ENCODE peak calls at places on chromosomes 13 and 19, in six cellular contexts. N, Q, B, J, U and R are unnamed samples.

GRCh38 chr13:43107780-43108179 is 84.4 kb downstream of the DNAJC15 start:
- DNase-seq in N (no peak), Q (no peak), B (no peak), J (no peak), U (no peak), R (peak; percentile 54)

GRCh38 chr13:112779856-112780604 is 90.2 kb downstream of the ATP11A start:
- DNase-seq in N (no peak), Q (no peak), B (no peak), J (no peak), U (no peak), R (peak; percentile 52)

GRCh38 chr13:51906581-51906980 is 44.8 kb downstream of the CCDC70 start:
- DNase-seq in N (no peak), Q (peak; percentile 7), B (no peak), J (peak; percentile 18), U (no peak), R (no peak)

GRCh38 chr13:99626461-99627082 is 125.3 kb downstream of the TM9SF2 start:
- DNase-seq in N (peak; percentile 18), Q (no peak), B (no peak), J (no peak), U (peak; percentile 46), R (peak; percentile 21)

GRCh38 chr13:31209172-31209818 is 9.5 kb downstream of the B3GLCT start:
- DNase-seq in N (peak; percentile 69), Q (peak; percentile 39), B (peak; percentile 73), J (no peak), U (no peak), R (peak; percentile 36)

GRCh38 chr19:58559275-58560006 is 1.0 kb upstream of the UBE2M start:
- DNase-seq in N (peak; percentile 94), Q (peak; percentile 95), B (peak; percentile 97), J (peak; percentile 92), U (peak; percentile 77), R (peak; percentile 89)

GRCh38 chr19:33300016-33300981 is 2.0 kb downstream of the CEBPA start:
- DNase-seq in N (no peak), Q (no peak), B (no peak), J (peak; percentile 55), U (no peak), R (no peak)

GRCh38 chr19:6425732-6426686 is 1.4 kb upstream of the KHSRP start:
- DNase-seq in N (no peak), Q (no peak), B (no peak), J (peak; percentile 60), U (no peak), R (no peak)

GRCh38 chr13:110097013-110097412 is 209.9 kb downstream of the COL4A1 start:
- DNase-seq in N (no peak), Q (no peak), B (no peak), J (no peak), U (no peak), R (peak; percentile 49)

GRCh38 chr19:35347171-35347929 is at the start of gene FFAR1:
- DNase-seq in N (no peak), Q (peak; percentile 19), B (peak; percentile 13), J (no peak), U (no peak), R (no peak)

GRCh38 chr13:51230473-51231105 is 8.4 kb downstream of the FAM124A start:
- DNase-seq in N (no peak), Q (peak; percentile 18), B (peak; percentile 58), J (no peak), U (no peak), R (peak; percentile 7)

GRCh38 chr19:18605196-18605545 is 1.4 kb downstream of the CRLF1 start:
- DNase-seq in N (no peak), Q (no peak), B (no peak), J (no peak), U (no peak), R (no peak)

GRCh38 chr13:29577135-29578051 is 18.1 kb downstream of the SLC7A1 start:
- DNase-seq in N (no peak), Q (no peak), B (peak; percentile 39), J (no peak), U (no peak), R (peak; percentile 38)

GRCh38 chr13:27524981-27525975 is 74.9 kb upstream of the MTIF3 start:
- DNase-seq in N (no peak), Q (no peak), B (no peak), J (no peak), U (no peak), R (no peak)

GRCh38 chr19:58577581-58578429 is 4.7 kb upstream of the MZF1 start:
- DNase-seq in N (no peak), Q (no peak), B (peak; percentile 40), J (no peak), U (no peak), R (no peak)

GRCh38 chr19:53504903-53505302 is 33.0 kb upstream of the ZNF331 start:
- DNase-seq in N (no peak), Q (no peak), B (no peak), J (peak; percentile 38), U (no peak), R (no peak)

GRCh38 chr19:17654993-17655392 is 33.2 kb downstream of the UNC13A start:
- DNase-seq in N (no peak), Q (peak; percentile 79), B (peak; percentile 65), J (no peak), U (no peak), R (no peak)

GRCh38 chr13:113552079-113552478 is 32.5 kb upstream of the TFDP1 start:
- DNase-seq in N (no peak), Q (peak; percentile 22), B (peak; percentile 32), J (no peak), U (no peak), R (no peak)

GRCh38 chr13:42320375-42320787 is 48.4 kb downstream of the AKAP11 start:
- DNase-seq in N (peak; percentile 64), Q (no peak), B (peak; percentile 63), J (no peak), U (no peak), R (no peak)

GRCh38 chr13:42876810-42877550 is 95.6 kb downstream of the FAM216B start:
- DNase-seq in N (no peak), Q (no peak), B (no peak), J (no peak), U (peak; percentile 79), R (peak; percentile 66)

GRCh38 chr13:94534171-94534570 is 54.7 kb upstream of the DCT start:
- DNase-seq in N (no peak), Q (no peak), B (no peak), J (no peak), U (no peak), R (peak; percentile 45)

GRCh38 chr19:17625980-17626379 is 62.2 kb downstream of the UNC13A start:
- DNase-seq in N (no peak), Q (no peak), B (no peak), J (no peak), U (no peak), R (no peak)

GRCh38 chr13:66513728-66514127 is 716.4 kb downstream of the PCDH9 start:
- DNase-seq in N (no peak), Q (no peak), B (no peak), J (no peak), U (no peak), R (peak; percentile 16)

GRCh38 chr13:66506979-66507378 is 723.2 kb downstream of the PCDH9 start:
- DNase-seq in N (no peak), Q (no peak), B (no peak), J (no peak), U (no peak), R (peak; percentile 28)

GRCh38 chr13:66508153-66508909 is 721.8 kb downstream of the PCDH9 start:
- DNase-seq in N (no peak), Q (no peak), B (no peak), J (no peak), U (no peak), R (peak; percentile 38)

GRCh38 chr13:66506031-66506777 is 723.9 kb downstream of the PCDH9 start:
- DNase-seq in N (no peak), Q (no peak), B (no peak), J (no peak), U (no peak), R (no peak)

GRCh38 chr13:66509176-66509575 is 721.0 kb downstream of the PCDH9 start:
- DNase-seq in N (no peak), Q (no peak), B (no peak), J (no peak), U (no peak), R (peak; percentile 12)
- H3K9ac ChIP-seq in N (no peak overlapping the region), Q (no peak overlapping the region), B (no peak overlapping the region), J (no peak overlapping the region), U (no peak overlapping the region), R (no peak overlapping the region)

DNA sequence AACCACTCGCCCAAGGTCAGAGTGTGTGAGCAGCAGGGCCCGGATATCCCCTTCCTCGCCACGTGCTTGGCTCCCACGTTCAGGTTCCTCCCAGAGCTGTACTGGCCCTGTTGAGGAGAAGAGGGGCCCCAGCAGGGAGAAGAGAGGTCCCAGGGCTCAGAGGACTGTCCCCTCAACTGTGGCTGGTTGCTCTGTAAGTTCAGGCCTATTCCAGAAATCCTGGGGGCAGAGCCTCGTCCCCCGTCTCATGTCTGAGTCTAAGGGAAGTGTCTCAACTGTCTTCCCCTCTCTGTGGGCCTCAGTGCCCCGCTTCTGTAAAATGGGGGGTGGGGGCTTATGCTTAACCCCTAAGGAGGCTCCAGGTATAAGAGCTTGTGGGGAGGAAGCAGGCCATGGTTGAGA is 3.9 kb downstream of the PPP5C start:
- DNase-seq in N (no peak), Q (no peak), B (no peak), J (no peak), U (no peak), R (no peak)
- H3K9ac ChIP-seq in N (no peak overlapping the region), Q (no peak overlapping the region), B (no peak overlapping the region), J (peak overlapping the region; percentile 43), U (peak overlapping the region; percentile 15), R (peak overlapping the region; percentile 5)

DNA sequence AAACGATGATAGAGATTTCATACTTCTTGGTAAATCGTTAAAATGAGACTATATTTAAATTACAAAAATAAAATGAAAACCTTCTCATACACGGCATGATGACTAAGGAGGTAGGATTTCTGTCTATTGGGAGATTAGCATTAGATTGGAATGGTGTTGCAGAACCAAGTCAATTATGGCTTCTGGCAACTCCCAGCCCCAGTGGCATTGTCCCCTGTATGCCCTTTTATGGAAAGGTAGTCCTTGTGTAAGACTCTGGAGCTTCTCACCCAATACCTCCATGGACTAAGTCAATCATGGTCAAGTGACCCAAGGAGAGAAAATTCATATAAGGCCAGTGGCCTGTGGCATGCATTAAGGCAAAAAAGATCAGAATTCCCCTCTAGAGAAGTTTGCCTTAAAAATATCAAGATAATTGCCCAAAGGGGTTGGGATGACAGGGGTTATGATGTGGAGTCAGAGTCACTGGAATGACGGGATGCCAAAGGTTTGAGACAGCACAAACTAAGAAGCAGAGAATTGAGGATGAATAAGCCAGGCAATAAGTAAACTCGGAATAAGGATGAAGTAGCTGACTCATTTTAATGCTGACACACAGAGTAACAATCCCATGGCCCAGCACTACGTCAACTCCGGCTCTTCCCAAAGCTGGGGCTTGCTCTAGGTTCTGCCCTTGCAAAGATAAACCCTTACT is 57.8 kb upstream of the POSTN start:
- DNase-seq in N (no peak), Q (no peak), B (no peak), J (no peak), U (peak; percentile 94), R (peak; percentile 99)
- H3K9ac ChIP-seq in N (no peak overlapping the region), Q (no peak overlapping the region), B (no peak overlapping the region), J (no peak overlapping the region), U (no peak overlapping the region), R (no peak overlapping the region)

GRCh38 chr13:105928048-105928447 is 607.4 kb downstream of the EFNB2 start:
- DNase-seq in N (no peak), Q (no peak), B (no peak), J (no peak), U (no peak), R (no peak)
- H3K9ac ChIP-seq in N (no peak overlapping the region), Q (no peak overlapping the region), B (no peak overlapping the region), J (no peak overlapping the region), U (no peak overlapping the region), R (no peak overlapping the region)

GRCh38 chr13:40613954-40614353 is 52.5 kb downstream of the FOXO1 start:
- DNase-seq in N (no peak), Q (no peak), B (no peak), J (no peak), U (no peak), R (no peak)
- H3K9ac ChIP-seq in N (no peak overlapping the region), Q (no peak overlapping the region), B (no peak overlapping the region), J (no peak overlapping the region), U (no peak overlapping the region), R (no peak overlapping the region)